ENCODE peak calls at places on chromosomes 6 and 20, in ten cellular contexts. C is KBM-7; P is occipital lobe; O is aorta; M is EL; L is mesothelial cell of epicardium; J is NCI-H2171 treated with DMSO at 0.1 percent for 48 hours; F is astrocyte of the spinal cord; Z is activated naive CD4-positive, alpha-beta T cell; H is neural crest cell. I is an unnamed sample.

GRCh38 chr20:63968928-63969760 is 586 bp downstream of the ZNF512B start:
- DNase-seq in C (no peak), P (no peak), O (peak), M (no peak), L (peak), J (peak), F (no peak), Z (no peak), H (no peak), I (peak)

GRCh38 chr6:7151381-7151780 is 43.6 kb downstream of the RREB1 start:
- DNase-seq in C (no peak), P (no peak), O (no peak), M (no peak), L (no peak), J (peak), F (no peak), Z (no peak), H (no peak), I (peak)

GRCh38 chr6:116265081-116265829 is 11.4 kb upstream of the TSPYL4 start:
- DNase-seq in C (no peak), P (no peak), O (no peak), M (peak), L (no peak), J (peak), F (no peak), Z (no peak), H (no peak), I (no peak)

GRCh38 chr6:3707751-3708412 is 43.6 kb downstream of the PXDC1 start:
- DNase-seq in C (no peak), P (no peak), O (no peak), M (no peak), L (no peak), J (no peak), F (no peak), Z (no peak), H (no peak), I (no peak)

GRCh38 chr6:117399924-117400323 is 25.8 kb downstream of the ROS1 start:
- DNase-seq in C (no peak), P (no peak), O (no peak), M (peak), L (no peak), J (no peak), F (peak), Z (no peak), H (no peak), I (no peak)

GRCh38 chr20:6169251-6169650 is 46.4 kb upstream of the FERMT1 start:
- DNase-seq in C (no peak), P (no peak), O (no peak), M (peak), L (no peak), J (no peak), F (peak), Z (no peak), H (no peak), I (peak)

GRCh38 chr20:35491823-35492222 is 36.4 kb downstream of the CEP250 start:
- DNase-seq in C (no peak), P (no peak), O (no peak), M (no peak), L (no peak), J (no peak), F (no peak), Z (no peak), H (no peak), I (no peak)

GRCh38 chr6:87391334-87391733 is 16.4 kb upstream of the CFAP206 start:
- DNase-seq in C (peak), P (no peak), O (no peak), M (peak), L (no peak), J (peak), F (peak), Z (no peak), H (peak), I (peak)

GRCh38 chr6:53044071-53044470 is 21.1 kb upstream of the FBXO9 start:
- DNase-seq in C (no peak), P (no peak), O (no peak), M (peak), L (no peak), J (no peak), F (peak), Z (no peak), H (no peak), I (peak)

GRCh38 chr6:42278131-42278853 is 60.6 kb upstream of the MRPS10 start:
- DNase-seq in C (no peak), P (no peak), O (no peak), M (no peak), L (no peak), J (no peak), F (no peak), Z (no peak), H (no peak), I (no peak)

GRCh38 chr20:41669708-41670263 is 51.6 kb upstream of the CHD6 start:
- DNase-seq in C (peak), P (no peak), O (no peak), M (no peak), L (no peak), J (no peak), F (no peak), Z (no peak), H (no peak), I (peak)

GRCh38 chr20:48831702-48832422 is 4.1 kb upstream of the PREX1 start:
- DNase-seq in C (peak), P (peak), O (peak), M (peak), L (no peak), J (peak), F (no peak), Z (no peak), H (no peak), I (no peak)

GRCh38 chr6:4506806-4507205 is 269.4 kb upstream of the CDYL start:
- DNase-seq in C (no peak), P (no peak), O (no peak), M (peak), L (no peak), J (no peak), F (no peak), Z (no peak), H (no peak), I (no peak)

GRCh38 chr20:50744143-50744792 is 12.9 kb downstream of the PARD6B start:
- DNase-seq in C (no peak), P (no peak), O (peak), M (peak), L (peak), J (peak), F (peak), Z (no peak), H (no peak), I (peak)

GRCh38 chr20:43824699-43825402 is 89.8 kb upstream of the TOX2 start:
- DNase-seq in C (peak), P (no peak), O (no peak), M (no peak), L (no peak), J (no peak), F (peak), Z (no peak), H (peak), I (peak)

GRCh38 chr6:12296255-12296573 is 6.1 kb downstream of the EDN1 start:
- DNase-seq in C (no peak), P (no peak), O (peak), M (peak), L (no peak), J (no peak), F (peak), Z (no peak), H (no peak), I (no peak)

GRCh38 chr6:161575508-161576254 is 301.8 kb upstream of the AGPAT4 start:
- DNase-seq in C (no peak), P (no peak), O (no peak), M (no peak), L (no peak), J (no peak), F (no peak), Z (no peak), H (no peak), I (peak)

GRCh38 chr6:142013875-142014495 is 118.7 kb upstream of the GJE1 start:
- DNase-seq in C (no peak), P (no peak), O (no peak), M (peak), L (no peak), J (no peak), F (peak), Z (no peak), H (no peak), I (no peak)